ENCODE peak calls at places on chromosomes 6 and 20, in five cellular contexts. One of them, this sample, is unnamed.

GRCh38 chr6:150874184-150874583 is 8.7 kb downstream of the MTHFD1L start:
- DNase-seq in HFF-Myc: no peak
- DNase-seq in A673: no peak
- DNase-seq in mucosa of descending colon: no peak
- DNase-seq in naive thymus-derived CD4-positive, alpha-beta T cell: no peak
- DNase-seq in this sample: no peak

GRCh38 chr6:134031696-134032255 is 20.6 kb downstream of the SLC2A12 start:
- DNase-seq in mucosa of descending colon: no peak
- DNase-seq in A673: no peak
- DNase-seq in HFF-Myc: no peak
- DNase-seq in naive thymus-derived CD4-positive, alpha-beta T cell: no peak
- DNase-seq in this sample: no peak

GRCh38 chr6:55794136-55794812 is 81.1 kb downstream of the BMP5 start:
- DNase-seq in HFF-Myc: peak; percentile 72
- DNase-seq in mucosa of descending colon: no peak
- DNase-seq in naive thymus-derived CD4-positive, alpha-beta T cell: no peak
- DNase-seq in A673: no peak
- DNase-seq in this sample: no peak

GRCh38 chr20:58695084-58695722 is 2.6 kb downstream of the NPEPL1 start:
- DNase-seq in mucosa of descending colon: no peak
- DNase-seq in A673: no peak
- DNase-seq in naive thymus-derived CD4-positive, alpha-beta T cell: no peak
- DNase-seq in HFF-Myc: no peak
- DNase-seq in this sample: no peak

GRCh38 chr20:8447262-8448120 is 315.4 kb downstream of the PLCB1 start:
- DNase-seq in naive thymus-derived CD4-positive, alpha-beta T cell: no peak
- DNase-seq in A673: no peak
- DNase-seq in mucosa of descending colon: no peak
- DNase-seq in HFF-Myc: no peak
- DNase-seq in this sample: no peak

GRCh38 chr6:129670634-129671033 is 39.3 kb downstream of the ARHGAP18 start:
- DNase-seq in mucosa of descending colon: no peak
- DNase-seq in naive thymus-derived CD4-positive, alpha-beta T cell: no peak
- DNase-seq in A673: no peak
- DNase-seq in HFF-Myc: no peak
- DNase-seq in this sample: no peak

GRCh38 chr6:24797596-24798216 is 1.0 kb downstream of the ARMH2 start:
- DNase-seq in naive thymus-derived CD4-positive, alpha-beta T cell: no peak
- DNase-seq in HFF-Myc: no peak
- DNase-seq in A673: peak; percentile 68
- DNase-seq in mucosa of descending colon: no peak
- DNase-seq in this sample: no peak

GRCh38 chr20:40017765-40018164 is 671.3 kb downstream of the MAFB start:
- DNase-seq in HFF-Myc: no peak
- DNase-seq in A673: no peak
- DNase-seq in naive thymus-derived CD4-positive, alpha-beta T cell: no peak
- DNase-seq in mucosa of descending colon: no peak
- DNase-seq in this sample: no peak

GRCh38 chr6:170125447-170126300 is 165.2 kb downstream of the DLL1 start:
- DNase-seq in A673: no peak
- DNase-seq in HFF-Myc: no peak
- DNase-seq in mucosa of descending colon: no peak
- DNase-seq in naive thymus-derived CD4-positive, alpha-beta T cell: no peak
- DNase-seq in this sample: no peak

GRCh38 chr6:40509163-40509562 is 78.0 kb downstream of the LRFN2 start:
- DNase-seq in mucosa of descending colon: no peak
- DNase-seq in naive thymus-derived CD4-positive, alpha-beta T cell: no peak
- DNase-seq in A673: no peak
- DNase-seq in HFF-Myc: no peak
- DNase-seq in this sample: no peak

GRCh38 chr20:51410586-51411325 is 131.8 kb downstream of the NFATC2 start:
- DNase-seq in naive thymus-derived CD4-positive, alpha-beta T cell: no peak
- DNase-seq in A673: no peak
- DNase-seq in mucosa of descending colon: no peak
- DNase-seq in HFF-Myc: no peak
- DNase-seq in this sample: no peak

GRCh38 chr6:128574413-128574812 is 54.0 kb upstream of the PTPRK start:
- DNase-seq in mucosa of descending colon: no peak
- DNase-seq in naive thymus-derived CD4-positive, alpha-beta T cell: no peak
- DNase-seq in HFF-Myc: no peak
- DNase-seq in A673: no peak
- DNase-seq in this sample: peak; percentile 18

GRCh38 chr20:17227669-17228623 is 1.1 kb downstream of the PCSK2 start:
- DNase-seq in mucosa of descending colon: no peak
- DNase-seq in naive thymus-derived CD4-positive, alpha-beta T cell: no peak
- DNase-seq in HFF-Myc: no peak
- DNase-seq in A673: peak; percentile 86
- DNase-seq in this sample: no peak

GRCh38 chr6:22153384-22154158 is 143.3 kb downstream of the PRL start:
- DNase-seq in A673: no peak
- DNase-seq in HFF-Myc: no peak
- DNase-seq in mucosa of descending colon: no peak
- DNase-seq in naive thymus-derived CD4-positive, alpha-beta T cell: no peak
- DNase-seq in this sample: peak; percentile 14

GRCh38 chr6:34460796-34461507 is 4.9 kb upstream of the PACSIN1 start:
- DNase-seq in mucosa of descending colon: no peak
- DNase-seq in A673: no peak
- DNase-seq in HFF-Myc: no peak
- DNase-seq in naive thymus-derived CD4-positive, alpha-beta T cell: no peak
- DNase-seq in this sample: no peak

GRCh38 chr6:15974817-15975216 is 154.1 kb upstream of the MYLIP start:
- DNase-seq in mucosa of descending colon: no peak
- DNase-seq in naive thymus-derived CD4-positive, alpha-beta T cell: no peak
- DNase-seq in HFF-Myc: no peak
- DNase-seq in A673: no peak
- DNase-seq in this sample: no peak

GRCh38 chr6:106159531-106159940 is 73.4 kb downstream of the PRDM1 start:
- DNase-seq in naive thymus-derived CD4-positive, alpha-beta T cell: no peak
- DNase-seq in A673: no peak
- DNase-seq in mucosa of descending colon: no peak
- DNase-seq in HFF-Myc: no peak
- DNase-seq in this sample: no peak

GRCh38 chr20:20199338-20200160 is 147.2 kb downstream of the CFAP61 start:
- DNase-seq in A673: no peak
- DNase-seq in naive thymus-derived CD4-positive, alpha-beta T cell: no peak
- DNase-seq in mucosa of descending colon: no peak
- DNase-seq in HFF-Myc: no peak
- DNase-seq in this sample: no peak

GRCh38 chr20:1426231-1426849 is 33.5 kb upstream of the FKBP1A start:
- DNase-seq in A673: no peak
- DNase-seq in mucosa of descending colon: no peak
- DNase-seq in naive thymus-derived CD4-positive, alpha-beta T cell: no peak
- DNase-seq in HFF-Myc: no peak
- DNase-seq in this sample: no peak

GRCh38 chr6:45480697-45481415 is 103.1 kb upstream of the SUPT3H start:
- DNase-seq in mucosa of descending colon: no peak
- DNase-seq in naive thymus-derived CD4-positive, alpha-beta T cell: no peak
- DNase-seq in A673: peak; percentile 55
- DNase-seq in HFF-Myc: no peak
- DNase-seq in this sample: no peak

GRCh38 chr6:107333491-107333890 is 125.9 kb downstream of the PDSS2 start:
- DNase-seq in mucosa of descending colon: no peak
- DNase-seq in A673: no peak
- DNase-seq in naive thymus-derived CD4-positive, alpha-beta T cell: no peak
- DNase-seq in HFF-Myc: no peak
- DNase-seq in this sample: no peak

GRCh38 chr6:28634758-28635546 is 109.3 kb downstream of the GPX5 start:
- DNase-seq in mucosa of descending colon: peak; percentile 6
- DNase-seq in naive thymus-derived CD4-positive, alpha-beta T cell: no peak
- DNase-seq in HFF-Myc: no peak
- DNase-seq in A673: peak; percentile 47
- DNase-seq in this sample: no peak

GRCh38 chr20:43448748-43449535 is 8.8 kb upstream of the SRSF6 start:
- DNase-seq in A673: peak; percentile 72
- DNase-seq in HFF-Myc: no peak
- DNase-seq in naive thymus-derived CD4-positive, alpha-beta T cell: no peak
- DNase-seq in mucosa of descending colon: peak; percentile 59
- DNase-seq in this sample: peak; percentile 60

GRCh38 chr6:143802833-143803565 is 40.1 kb upstream of the LTV1 start:
- DNase-seq in HFF-Myc: no peak
- DNase-seq in naive thymus-derived CD4-positive, alpha-beta T cell: no peak
- DNase-seq in mucosa of descending colon: no peak
- DNase-seq in A673: no peak
- DNase-seq in this sample: no peak

DNA sequence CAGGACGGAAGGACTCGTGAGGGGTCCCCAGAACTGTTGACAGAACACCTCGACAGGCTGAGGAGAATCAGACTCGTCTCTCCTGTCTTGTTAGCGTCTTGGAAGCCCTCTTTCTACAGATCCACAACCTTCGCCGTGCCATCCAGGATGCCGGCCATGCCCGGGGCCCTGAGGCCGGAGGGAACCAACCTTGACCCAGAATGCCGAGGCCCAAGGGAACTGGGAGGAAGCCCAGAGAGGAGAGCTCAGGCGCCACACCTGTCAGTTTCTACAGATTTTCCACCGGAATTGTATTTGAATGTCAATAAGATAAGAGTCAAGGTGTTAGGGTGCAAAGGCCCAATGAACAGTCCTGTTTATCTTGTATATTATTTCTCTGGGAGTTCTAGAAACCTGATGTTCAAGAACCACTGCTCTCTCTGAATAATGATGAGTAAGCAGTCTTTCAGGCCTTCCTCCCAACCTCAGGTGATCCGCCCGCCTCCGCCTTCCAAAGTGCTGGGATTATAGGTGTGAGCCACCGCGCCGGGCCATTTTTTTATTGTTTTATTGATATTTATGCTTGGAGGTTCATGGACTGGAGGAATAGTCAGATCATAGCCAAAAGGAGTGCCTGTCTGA is 804 bp upstream of the ME1 start:
- DNase-seq in A673: no peak
- DNase-seq in naive thymus-derived CD4-positive, alpha-beta T cell: no peak
- DNase-seq in HFF-Myc: no peak
- DNase-seq in mucosa of descending colon: peak; percentile 87
- DNase-seq in this sample: peak; percentile 3
- H3K4me3 ChIP-seq in A673: peak overlapping the region; percentile 86
- H3K4me3 ChIP-seq in naive thymus-derived CD4-positive, alpha-beta T cell: no peak overlapping the region
- H3K4me3 ChIP-seq in HFF-Myc: peak overlapping the region; percentile 72
- H3K4me3 ChIP-seq in mucosa of descending colon: no peak overlapping the region
- H3K4me3 ChIP-seq in this sample: peak overlapping the region; percentile 57

GRCh38 chr6:5261545-5262109 is 314 bp downstream of the FARS2 start:
- DNase-seq in HFF-Myc: no peak
- DNase-seq in mucosa of descending colon: no peak
- DNase-seq in naive thymus-derived CD4-positive, alpha-beta T cell: no peak
- DNase-seq in A673: no peak
- DNase-seq in this sample: peak; percentile 24

GRCh38 chr6:5260661-5261544 is at the start of the genes FARS2 and LYRM4:
- DNase-seq in HFF-Myc: peak; percentile 52
- DNase-seq in naive thymus-derived CD4-positive, alpha-beta T cell: peak; percentile 97
- DNase-seq in A673: peak; percentile 93
- DNase-seq in mucosa of descending colon: peak; percentile 92
- DNase-seq in this sample: peak; percentile 93

GRCh38 chr6:5260111-5260620 is 584 bp downstream of the LYRM4 start:
- DNase-seq in mucosa of descending colon: peak; percentile 67
- DNase-seq in HFF-Myc: peak; percentile 29
- DNase-seq in A673: peak; percentile 68
- DNase-seq in naive thymus-derived CD4-positive, alpha-beta T cell: no peak
- DNase-seq in this sample: peak; percentile 87

GRCh38 chr6:5257400-5257799 is 3.4 kb downstream of the LYRM4 start:
- DNase-seq in naive thymus-derived CD4-positive, alpha-beta T cell: no peak
- DNase-seq in mucosa of descending colon: no peak
- DNase-seq in A673: no peak
- DNase-seq in HFF-Myc: no peak
- DNase-seq in this sample: no peak

GRCh38 chr6:5259428-5259827 is 1.3 kb downstream of the LYRM4 start:
- DNase-seq in naive thymus-derived CD4-positive, alpha-beta T cell: no peak
- DNase-seq in A673: no peak
- DNase-seq in mucosa of descending colon: no peak
- DNase-seq in HFF-Myc: no peak
- DNase-seq in this sample: no peak
- H3K4me3 ChIP-seq in naive thymus-derived CD4-positive, alpha-beta T cell: no peak overlapping the region
- H3K4me3 ChIP-seq in A673: peak overlapping the region; percentile 71
- H3K4me3 ChIP-seq in mucosa of descending colon: no peak overlapping the region
- H3K4me3 ChIP-seq in HFF-Myc: peak overlapping the region; percentile 78
- H3K4me3 ChIP-seq in this sample: peak overlapping the region; percentile 67

GRCh38 chr6:157263146-157263545 is 60.2 kb downstream of the TMEM242 start:
- DNase-seq in HFF-Myc: no peak
- DNase-seq in mucosa of descending colon: no peak
- DNase-seq in A673: no peak
- DNase-seq in naive thymus-derived CD4-positive, alpha-beta T cell: no peak
- DNase-seq in this sample: no peak

GRCh38 chr6:157263881-157264397 is 59.4 kb downstream of the TMEM242 start:
- DNase-seq in naive thymus-derived CD4-positive, alpha-beta T cell: no peak
- DNase-seq in HFF-Myc: no peak
- DNase-seq in mucosa of descending colon: no peak
- DNase-seq in A673: no peak
- DNase-seq in this sample: no peak

GRCh38 chr6:157265186-157265585 is 58.1 kb downstream of the TMEM242 start:
- DNase-seq in A673: no peak
- DNase-seq in naive thymus-derived CD4-positive, alpha-beta T cell: no peak
- DNase-seq in mucosa of descending colon: no peak
- DNase-seq in HFF-Myc: no peak
- DNase-seq in this sample: no peak

GRCh38 chr6:157265630-157266029 is 57.7 kb downstream of the TMEM242 start:
- DNase-seq in HFF-Myc: no peak
- DNase-seq in naive thymus-derived CD4-positive, alpha-beta T cell: no peak
- DNase-seq in A673: no peak
- DNase-seq in mucosa of descending colon: no peak
- DNase-seq in this sample: no peak

GRCh38 chr6:157264701-157265100 is 58.6 kb downstream of the TMEM242 start:
- DNase-seq in HFF-Myc: no peak
- DNase-seq in naive thymus-derived CD4-positive, alpha-beta T cell: no peak
- DNase-seq in mucosa of descending colon: no peak
- DNase-seq in A673: no peak
- DNase-seq in this sample: no peak
- H3K4me3 ChIP-seq in HFF-Myc: no peak overlapping the region
- H3K4me3 ChIP-seq in naive thymus-derived CD4-positive, alpha-beta T cell: no peak overlapping the region
- H3K4me3 ChIP-seq in mucosa of descending colon: no peak overlapping the region
- H3K4me3 ChIP-seq in A673: no peak overlapping the region
- H3K4me3 ChIP-seq in this sample: no peak overlapping the region

GRCh38 chr6:135853227-135853626 is 1.7 kb downstream of the PDE7B start:
- DNase-seq in HFF-Myc: no peak
- DNase-seq in naive thymus-derived CD4-positive, alpha-beta T cell: no peak
- DNase-seq in A673: no peak
- DNase-seq in mucosa of descending colon: no peak
- DNase-seq in this sample: no peak

GRCh38 chr6:135852775-135853174 is 1.3 kb downstream of the PDE7B start:
- DNase-seq in naive thymus-derived CD4-positive, alpha-beta T cell: no peak
- DNase-seq in HFF-Myc: no peak
- DNase-seq in mucosa of descending colon: no peak
- DNase-seq in A673: no peak
- DNase-seq in this sample: no peak

GRCh38 chr6:135853986-135854385 is 2.5 kb downstream of the PDE7B start:
- DNase-seq in HFF-Myc: no peak
- DNase-seq in naive thymus-derived CD4-positive, alpha-beta T cell: no peak
- DNase-seq in A673: no peak
- DNase-seq in mucosa of descending colon: no peak
- DNase-seq in this sample: no peak

GRCh38 chr6:135851442-135852271 is at the start of gene PDE7B:
- DNase-seq in mucosa of descending colon: peak; percentile 72
- DNase-seq in naive thymus-derived CD4-positive, alpha-beta T cell: peak; percentile 18
- DNase-seq in A673: peak; percentile 47
- DNase-seq in HFF-Myc: peak; percentile 97
- DNase-seq in this sample: peak; percentile 50

DNA sequence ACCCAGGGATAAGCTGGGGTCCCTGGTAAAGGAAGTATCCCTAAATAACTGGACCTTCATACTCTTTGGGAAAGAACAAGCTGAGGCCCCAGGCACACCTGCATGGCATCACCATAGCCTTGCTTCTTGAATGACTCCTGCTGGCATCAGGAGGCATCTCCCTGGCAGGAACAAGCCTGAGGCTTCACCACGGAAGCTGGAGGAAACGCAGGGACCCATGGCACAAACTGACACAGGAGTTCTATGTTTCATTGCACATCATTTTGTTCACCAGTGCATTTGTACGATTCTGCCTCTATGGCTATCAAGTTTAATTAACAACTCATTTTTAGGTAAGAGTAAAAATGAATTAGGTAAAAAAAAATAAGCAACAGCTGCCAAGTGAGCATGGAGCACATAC is 619 bp upstream of the PDE7B start:
- DNase-seq in HFF-Myc: no peak
- DNase-seq in naive thymus-derived CD4-positive, alpha-beta T cell: no peak
- DNase-seq in A673: no peak
- DNase-seq in mucosa of descending colon: no peak
- DNase-seq in this sample: no peak
- H3K4me3 ChIP-seq in HFF-Myc: no peak overlapping the region
- H3K4me3 ChIP-seq in naive thymus-derived CD4-positive, alpha-beta T cell: no peak overlapping the region
- H3K4me3 ChIP-seq in A673: no peak overlapping the region
- H3K4me3 ChIP-seq in mucosa of descending colon: no peak overlapping the region
- H3K4me3 ChIP-seq in this sample: no peak overlapping the region